ENCODE peak calls at places on chromosomes 11 and 22, in four cellular contexts. I is NCI-H524, J is T-helper 9 cell, M is EL. B is an unnamed sample.

GRCh38 chr11:108511851-108512474 is 13.8 kb upstream of the POGLUT3 start:
- DNase-seq in J (no peak), M (peak), I (no peak), B (no peak)

GRCh38 chr22:41197808-41198585 is 7.1 kb upstream of the L3MBTL2 start:
- DNase-seq in I (peak), M (peak), J (peak), B (peak)

GRCh38 chr11:66277475-66278391 is at the start of gene CNIH2:
- DNase-seq in J (peak), I (peak), M (peak), B (peak)

GRCh38 chr11:12802418-12803085 is 128.3 kb downstream of the TEAD1 start:
- DNase-seq in I (no peak), M (peak), J (no peak), B (no peak)

GRCh38 chr11:64271339-64272132 is 12.9 kb downstream of the BAD start:
- DNase-seq in J (peak), I (peak), M (peak), B (peak)

GRCh38 chr22:48318173-48318572 is 1509.5 kb downstream of the BRD1 start:
- DNase-seq in J (no peak), I (peak), M (no peak), B (peak)

GRCh38 chr11:57460017-57460755 is at the start of gene RTN4RL2:
- DNase-seq in M (peak), J (no peak), I (peak), B (peak)

GRCh38 chr22:46829140-46829891 is 66.9 kb downstream of the TBC1D22A start:
- DNase-seq in M (peak), J (no peak), I (no peak), B (no peak)

GRCh38 chr11:44852952-44853351 is 97.7 kb downstream of the TP53I11 start:
- DNase-seq in M (no peak), J (no peak), I (no peak), B (no peak)

GRCh38 chr22:27137809-27138400 is 480.5 kb downstream of the MIAT start:
- DNase-seq in I (peak), M (no peak), J (no peak), B (no peak)

GRCh38 chr11:134579709-134580634 is 167.9 kb upstream of the B3GAT1 start:
- DNase-seq in J (no peak), I (no peak), M (no peak), B (no peak)

GRCh38 chr11:11416502-11416901 is 63.5 kb upstream of the CSNK2A3 start:
- DNase-seq in I (no peak), J (no peak), M (peak), B (no peak)

GRCh38 chr11:123330071-123330470 is 100.0 kb upstream of the GRAMD1B start:
- DNase-seq in J (no peak), M (no peak), I (no peak), B (no peak)

GRCh38 chr11:64881476-64881875 is 3.1 kb upstream of the EHD1 start:
- DNase-seq in I (no peak), M (no peak), J (no peak), B (no peak)

GRCh38 chr11:17828311-17828751 is 93.8 kb downstream of the KCNC1 start:
- DNase-seq in J (no peak), M (no peak), I (peak), B (no peak)

GRCh38 chr11:65576867-65577755 is 1.3 kb downstream of the EHBP1L1 start:
- DNase-seq in J (peak), M (peak), I (no peak), B (peak)

GRCh38 chr11:43853766-43854165 is 26.9 kb upstream of the ALKBH3 start:
- DNase-seq in M (no peak), J (no peak), I (no peak), B (no peak)

GRCh38 chr11:46451759-46452158 is 60.2 kb upstream of the CHRM4 start:
- DNase-seq in M (no peak), I (no peak), J (no peak), B (no peak)

GRCh38 chr11:121572581-121573059 is 119.9 kb upstream of the SORL1-AS1 start:
- DNase-seq in M (no peak), I (peak), J (no peak), B (no peak)

GRCh38 chr22:18078329-18079041 is 695 bp downstream of the PEX26 start:
- DNase-seq in J (peak), M (peak), I (peak), B (peak)

B was measured in activated effector memory CD4-positive, alpha-beta T cell treated with anti-CD3 and anti-CD28 coated beads, Interleukin-2, amount 50 U/mL, for 16 hours.